ENCODE peak calls at places on chromosomes 4 and X, in eight cellular contexts. One of them, this sample, is unnamed.

GRCh38 chr4:150244600-150244999 is 166.4 kb downstream of the DCLK2 start:
- DNase-seq in transverse colon: no peak
- DNase-seq in cardiac muscle cell: no peak
- DNase-seq in NCI-H2227 treated with DMSO at 0.1 percent for 48 hours: peak; percentile 13
- DNase-seq in activated naive CD4-positive, alpha-beta T cell treated with anti-CD3 and anti-CD28 coated beads, Interleukin-2, amount 50 U/mL, for 72 hours: no peak
- DNase-seq in lung: no peak
- DNase-seq in astrocyte of the hippocampus: peak; percentile 87
- DNase-seq in sciatic nerve: no peak
- DNase-seq in this sample: no peak

GRCh38 chr4:1395941-1396805 is 10.1 kb downstream of the NKX1-1 start:
- DNase-seq in transverse colon: no peak
- DNase-seq in cardiac muscle cell: no peak
- DNase-seq in NCI-H2227 treated with DMSO at 0.1 percent for 48 hours: no peak
- DNase-seq in activated naive CD4-positive, alpha-beta T cell treated with anti-CD3 and anti-CD28 coated beads, Interleukin-2, amount 50 U/mL, for 72 hours: no peak
- DNase-seq in lung: no peak
- DNase-seq in astrocyte of the hippocampus: no peak
- DNase-seq in sciatic nerve: peak; percentile 36
- DNase-seq in this sample: peak; percentile 24

GRCh38 chr4:105092356-105092755 is 54.3 kb upstream of the TET2 start:
- DNase-seq in transverse colon: no peak
- DNase-seq in cardiac muscle cell: no peak
- DNase-seq in NCI-H2227 treated with DMSO at 0.1 percent for 48 hours: no peak
- DNase-seq in activated naive CD4-positive, alpha-beta T cell treated with anti-CD3 and anti-CD28 coated beads, Interleukin-2, amount 50 U/mL, for 72 hours: no peak
- DNase-seq in lung: no peak
- DNase-seq in astrocyte of the hippocampus: peak; percentile 80
- DNase-seq in sciatic nerve: no peak
- DNase-seq in this sample: no peak

GRCh38 chr4:47669946-47670345 is 167.9 kb downstream of the CORIN start:
- DNase-seq in transverse colon: no peak
- DNase-seq in cardiac muscle cell: no peak
- DNase-seq in NCI-H2227 treated with DMSO at 0.1 percent for 48 hours: no peak
- DNase-seq in activated naive CD4-positive, alpha-beta T cell treated with anti-CD3 and anti-CD28 coated beads, Interleukin-2, amount 50 U/mL, for 72 hours: no peak
- DNase-seq in lung: no peak
- DNase-seq in astrocyte of the hippocampus: no peak
- DNase-seq in sciatic nerve: no peak
- DNase-seq in this sample: no peak

GRCh38 chr4:5969336-5969735 is 48.9 kb downstream of the C4orf50 start:
- DNase-seq in transverse colon: no peak
- DNase-seq in cardiac muscle cell: no peak
- DNase-seq in NCI-H2227 treated with DMSO at 0.1 percent for 48 hours: no peak
- DNase-seq in activated naive CD4-positive, alpha-beta T cell treated with anti-CD3 and anti-CD28 coated beads, Interleukin-2, amount 50 U/mL, for 72 hours: no peak
- DNase-seq in lung: no peak
- DNase-seq in astrocyte of the hippocampus: no peak
- DNase-seq in sciatic nerve: no peak
- DNase-seq in this sample: peak; percentile 33

GRCh38 chr4:85929926-85930325 is 429.9 kb downstream of the MAPK10 start:
- DNase-seq in transverse colon: peak; percentile 49
- DNase-seq in cardiac muscle cell: peak; percentile 23
- DNase-seq in NCI-H2227 treated with DMSO at 0.1 percent for 48 hours: no peak
- DNase-seq in activated naive CD4-positive, alpha-beta T cell treated with anti-CD3 and anti-CD28 coated beads, Interleukin-2, amount 50 U/mL, for 72 hours: no peak
- DNase-seq in lung: peak; percentile 42
- DNase-seq in astrocyte of the hippocampus: peak; percentile 36
- DNase-seq in sciatic nerve: no peak
- DNase-seq in this sample: peak; percentile 65

GRCh38 chrX:132375941-132376340 is 112.9 kb downstream of the MBNL3 start:
- DNase-seq in transverse colon: no peak
- DNase-seq in cardiac muscle cell: no peak
- DNase-seq in NCI-H2227 treated with DMSO at 0.1 percent for 48 hours: no peak
- DNase-seq in activated naive CD4-positive, alpha-beta T cell treated with anti-CD3 and anti-CD28 coated beads, Interleukin-2, amount 50 U/mL, for 72 hours: no peak
- DNase-seq in lung: no peak
- DNase-seq in astrocyte of the hippocampus: no peak
- DNase-seq in sciatic nerve: no peak
- DNase-seq in this sample: no peak

GRCh38 chr4:114997596-114997995 is 115.8 kb downstream of the NDST4 start:
- DNase-seq in transverse colon: no peak
- DNase-seq in cardiac muscle cell: no peak
- DNase-seq in NCI-H2227 treated with DMSO at 0.1 percent for 48 hours: no peak
- DNase-seq in activated naive CD4-positive, alpha-beta T cell treated with anti-CD3 and anti-CD28 coated beads, Interleukin-2, amount 50 U/mL, for 72 hours: no peak
- DNase-seq in lung: no peak
- DNase-seq in astrocyte of the hippocampus: peak; percentile 40
- DNase-seq in sciatic nerve: no peak
- DNase-seq in this sample: no peak

This sample was measured in endodermal cell.